ENCODE peak calls at places on chromosome 15, in eight cellular contexts. One of them, this sample, is unnamed. For H3K36me3, the result is how much of the 10 kb centered on the place peaks cover.

GRCh38 chr15:50210462-50211264 is 28.7 kb downstream of the SLC27A2 start:
- DNase-seq in HepG2: peak
- DNase-seq in K562: no peak
- DNase-seq in endothelial cell of umbilical vein: no peak
- DNase-seq in H1: no peak
- DNase-seq in HCT116: no peak
- DNase-seq in GM23338: no peak
- DNase-seq in GM12878: no peak
- DNase-seq in this sample: no peak

GRCh38 chr15:51907136-51907862 is 64.3 kb downstream of the LEO1 start:
- DNase-seq in HepG2: peak
- DNase-seq in K562: peak
- DNase-seq in endothelial cell of umbilical vein: no peak
- DNase-seq in H1: no peak
- DNase-seq in HCT116: peak
- DNase-seq in GM23338: peak
- DNase-seq in GM12878: no peak
- DNase-seq in this sample: no peak

GRCh38 chr15:43239732-43240491 is 19.1 kb upstream of the EPB42 start:
- DNase-seq in HepG2: peak
- DNase-seq in K562: no peak
- DNase-seq in endothelial cell of umbilical vein: no peak
- DNase-seq in H1: no peak
- DNase-seq in HCT116: no peak
- DNase-seq in GM23338: no peak
- DNase-seq in GM12878: no peak
- DNase-seq in this sample: no peak

GRCh38 chr15:47718474-47719440 is 1.5 kb downstream of the SEMA6D start:
- DNase-seq in HepG2: no peak
- DNase-seq in K562: no peak
- DNase-seq in endothelial cell of umbilical vein: peak
- DNase-seq in H1: no peak
- DNase-seq in HCT116: no peak
- DNase-seq in GM23338: peak
- DNase-seq in GM12878: no peak
- DNase-seq in this sample: no peak

GRCh38 chr15:56821721-56822425 is 88.6 kb upstream of the ZNF280D start:
- DNase-seq in HepG2: peak
- DNase-seq in K562: peak
- DNase-seq in endothelial cell of umbilical vein: peak
- DNase-seq in H1: no peak
- DNase-seq in HCT116: peak
- DNase-seq in GM23338: peak
- DNase-seq in GM12878: no peak
- DNase-seq in this sample: no peak

GRCh38 chr15:76861815-76862397 is 43.2 kb downstream of the SCAPER start:
- DNase-seq in HepG2: no peak
- DNase-seq in K562: no peak
- DNase-seq in endothelial cell of umbilical vein: no peak
- DNase-seq in H1: no peak
- DNase-seq in HCT116: no peak
- DNase-seq in GM23338: no peak
- DNase-seq in GM12878: no peak
- DNase-seq in this sample: no peak

GRCh38 chr15:95988574-95988887 is 342.0 kb upstream of the NR2F2 start:
- DNase-seq in HepG2: peak
- DNase-seq in K562: no peak
- DNase-seq in endothelial cell of umbilical vein: peak
- DNase-seq in H1: no peak
- DNase-seq in HCT116: no peak
- DNase-seq in GM23338: peak
- DNase-seq in GM12878: no peak
- DNase-seq in this sample: no peak

GRCh38 chr15:86609275-86609674 is 529.6 kb downstream of the AGBL1 start:
- DNase-seq in HepG2: no peak
- DNase-seq in K562: no peak
- DNase-seq in endothelial cell of umbilical vein: no peak
- DNase-seq in H1: no peak
- DNase-seq in HCT116: no peak
- DNase-seq in GM23338: no peak
- DNase-seq in GM12878: no peak
- DNase-seq in this sample: no peak

GRCh38 chr15:52137432-52138357 is 25.1 kb upstream of the BCL2L10 start:
- DNase-seq in HepG2: peak
- DNase-seq in K562: peak
- DNase-seq in endothelial cell of umbilical vein: no peak
- DNase-seq in H1: no peak
- DNase-seq in HCT116: no peak
- DNase-seq in GM23338: no peak
- DNase-seq in GM12878: no peak
- DNase-seq in this sample: no peak

GRCh38 chr15:32718082-32718821 is 448 bp downstream of the GREM1 start:
- DNase-seq in HepG2: no peak
- DNase-seq in K562: no peak
- DNase-seq in endothelial cell of umbilical vein: peak
- DNase-seq in H1: no peak
- DNase-seq in HCT116: no peak
- DNase-seq in GM23338: peak
- DNase-seq in GM12878: no peak
- DNase-seq in this sample: no peak

GRCh38 chr15:32721594-32721993 is 3.8 kb downstream of the GREM1 start:
- DNase-seq in HepG2: no peak
- DNase-seq in K562: no peak
- DNase-seq in endothelial cell of umbilical vein: no peak
- DNase-seq in H1: no peak
- DNase-seq in HCT116: no peak
- DNase-seq in GM23338: no peak
- DNase-seq in GM12878: no peak
- DNase-seq in this sample: no peak

GRCh38 chr15:32716960-32717289 is 879 bp upstream of the GREM1 start:
- DNase-seq in HepG2: no peak
- DNase-seq in K562: no peak
- DNase-seq in endothelial cell of umbilical vein: no peak
- DNase-seq in H1: no peak
- DNase-seq in HCT116: no peak
- DNase-seq in GM23338: no peak
- DNase-seq in GM12878: no peak
- DNase-seq in this sample: no peak

GRCh38 chr15:32717290-32718081 is at the start of gene GREM1:
- DNase-seq in HepG2: no peak
- DNase-seq in K562: no peak
- DNase-seq in endothelial cell of umbilical vein: no peak
- DNase-seq in H1: no peak
- DNase-seq in HCT116: no peak
- DNase-seq in GM23338: peak
- DNase-seq in GM12878: no peak
- DNase-seq in this sample: no peak

DNA sequence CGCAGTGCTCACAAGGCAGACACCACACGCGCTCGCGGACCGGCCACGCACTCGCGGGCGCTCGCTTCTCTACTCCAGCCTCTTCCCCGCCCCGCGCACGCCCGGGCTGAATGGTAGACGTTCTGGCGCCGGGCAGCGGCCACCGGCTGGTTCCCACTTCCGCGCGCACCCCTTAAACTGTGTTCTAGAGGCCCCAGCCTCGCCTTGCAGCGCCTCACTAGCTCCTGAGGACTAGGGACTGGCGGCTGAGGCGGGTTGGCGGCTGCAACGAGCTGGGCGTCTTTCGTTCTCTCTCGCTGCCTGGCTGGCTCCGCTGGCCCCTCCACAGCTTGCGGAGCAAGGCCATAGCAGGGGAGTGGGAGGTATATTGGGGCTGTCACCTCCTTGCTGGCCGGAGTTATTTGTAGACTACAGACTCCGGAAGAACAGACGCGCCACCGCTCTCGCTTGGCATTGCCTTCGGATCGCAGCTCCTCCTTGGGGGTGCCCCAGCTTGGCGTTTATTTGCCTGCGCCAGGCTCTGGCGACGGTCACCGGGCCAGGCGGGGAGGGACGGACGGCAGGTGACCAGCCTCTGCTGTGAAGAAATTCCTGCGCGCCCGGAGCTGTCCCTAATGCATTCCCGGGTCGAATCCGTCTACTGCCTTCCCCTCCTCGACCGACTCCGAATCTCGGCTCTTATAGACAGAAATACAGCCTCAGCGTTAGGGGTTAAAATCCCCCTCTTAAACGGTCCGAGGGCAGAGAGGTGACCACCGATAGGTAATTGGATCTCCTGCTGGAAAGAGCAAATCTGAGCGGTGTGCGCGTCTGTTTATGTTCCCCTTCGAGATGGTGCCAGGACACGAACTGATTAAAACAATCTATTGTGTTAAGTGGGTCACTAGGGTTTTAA is 1.3 kb downstream of the GREM1 start:
- DNase-seq in HepG2: no peak
- DNase-seq in K562: no peak
- DNase-seq in endothelial cell of umbilical vein: no peak
- DNase-seq in H1: no peak
- DNase-seq in HCT116: no peak
- DNase-seq in GM23338: peak
- DNase-seq in GM12878: no peak
- DNase-seq in this sample: no peak
- TF ChIP-seq EZH2 in HepG2: no peak
- TF ChIP-seq EZH2 in K562: no peak
- TF ChIP-seq EZH2 in endothelial cell of umbilical vein: peak
- TF ChIP-seq EZH2 in H1: peak
- TF ChIP-seq EZH2 in HCT116: no peak
- TF ChIP-seq EZH2 in GM23338: peak
- TF ChIP-seq EZH2 in GM12878: no peak
- TF ChIP-seq EZH2 in this sample: no peak

GRCh38 chr15:64009798-64010241 is 36.5 kb downstream of the DAPK2 start:
- DNase-seq in HepG2: no peak
- DNase-seq in K562: no peak
- DNase-seq in endothelial cell of umbilical vein: no peak
- DNase-seq in H1: no peak
- DNase-seq in HCT116: no peak
- DNase-seq in GM23338: no peak
- DNase-seq in GM12878: peak
- DNase-seq in this sample: no peak

GRCh38 chr15:64010719-64011118 is 35.6 kb downstream of the DAPK2 start:
- DNase-seq in HepG2: no peak
- DNase-seq in K562: peak
- DNase-seq in endothelial cell of umbilical vein: peak
- DNase-seq in H1: no peak
- DNase-seq in HCT116: peak
- DNase-seq in GM23338: no peak
- DNase-seq in GM12878: peak
- DNase-seq in this sample: no peak

GRCh38 chr15:64006642-64007041 is 39.6 kb downstream of the DAPK2 start:
- DNase-seq in HepG2: no peak
- DNase-seq in K562: no peak
- DNase-seq in endothelial cell of umbilical vein: no peak
- DNase-seq in H1: no peak
- DNase-seq in HCT116: no peak
- DNase-seq in GM23338: no peak
- DNase-seq in GM12878: no peak
- DNase-seq in this sample: no peak

GRCh38 chr15:64008177-64008576 is 38.1 kb downstream of the DAPK2 start:
- DNase-seq in HepG2: no peak
- DNase-seq in K562: no peak
- DNase-seq in endothelial cell of umbilical vein: no peak
- DNase-seq in H1: no peak
- DNase-seq in HCT116: no peak
- DNase-seq in GM23338: no peak
- DNase-seq in GM12878: no peak
- DNase-seq in this sample: no peak

DNA sequence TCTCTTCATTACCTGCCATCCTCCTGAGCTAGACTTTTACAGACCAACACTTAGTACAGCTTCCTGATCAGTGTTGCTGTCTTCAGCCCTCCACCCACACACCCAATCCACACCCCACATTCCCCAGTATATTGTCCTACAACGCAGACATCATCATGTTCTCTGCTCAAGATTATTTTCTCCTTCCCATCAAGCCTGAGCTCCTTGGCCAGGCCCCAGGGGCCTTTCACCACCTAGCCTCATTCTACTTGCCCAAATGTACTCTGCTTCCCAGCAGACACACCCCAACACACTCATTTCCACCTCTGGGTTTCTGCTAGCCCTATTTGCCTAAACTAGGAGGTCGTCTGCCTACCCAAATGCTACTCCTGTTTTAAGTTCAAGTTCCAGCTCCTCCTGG is 37.0 kb downstream of the DAPK2 start:
- DNase-seq in HepG2: no peak
- DNase-seq in K562: no peak
- DNase-seq in endothelial cell of umbilical vein: no peak
- DNase-seq in H1: no peak
- DNase-seq in HCT116: no peak
- DNase-seq in GM23338: no peak
- DNase-seq in GM12878: no peak
- DNase-seq in this sample: no peak
- TF ChIP-seq POLR2AphosphoS5 in HepG2: no peak
- TF ChIP-seq POLR2AphosphoS5 in K562: no peak
- TF ChIP-seq POLR2AphosphoS5 in endothelial cell of umbilical vein: no peak
- TF ChIP-seq POLR2AphosphoS5 in H1: no peak
- TF ChIP-seq POLR2AphosphoS5 in HCT116: no peak
- TF ChIP-seq POLR2AphosphoS5 in GM23338: no peak
- TF ChIP-seq POLR2AphosphoS5 in GM12878: no peak
- TF ChIP-seq POLR2AphosphoS5 in this sample: no peak

DNA sequence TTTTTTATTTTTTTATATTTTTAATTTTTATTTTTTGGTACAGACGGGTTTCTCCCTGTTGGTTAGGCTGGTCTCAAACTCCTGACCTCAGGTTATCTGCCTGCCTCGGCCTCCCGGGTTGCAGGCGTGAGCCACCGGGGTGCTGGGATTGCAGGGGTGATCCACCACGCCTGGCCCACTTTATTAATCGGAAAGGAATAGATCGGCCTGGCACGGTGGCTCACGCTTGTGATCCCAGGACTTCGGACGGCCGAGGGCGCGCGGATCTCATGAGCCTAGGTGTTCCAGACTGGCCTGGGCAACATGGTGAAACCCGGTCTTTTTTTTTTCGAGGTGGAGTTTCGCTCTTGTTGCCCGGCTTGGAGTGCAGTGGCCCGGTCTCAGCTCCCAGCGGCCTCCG is 26.5 kb upstream of the TUBGCP5 start:
- DNase-seq in HepG2: no peak
- DNase-seq in K562: no peak
- DNase-seq in endothelial cell of umbilical vein: no peak
- DNase-seq in H1: no peak
- DNase-seq in HCT116: no peak
- DNase-seq in GM23338: no peak
- DNase-seq in GM12878: no peak
- DNase-seq in this sample: no peak
- H3K36me3 ChIP-seq in HepG2: under half
- H3K36me3 ChIP-seq in K562: under half
- H3K36me3 ChIP-seq in endothelial cell of umbilical vein: under half
- H3K36me3 ChIP-seq in H1: under half
- H3K36me3 ChIP-seq in HCT116: under half
- H3K36me3 ChIP-seq in GM23338: under half
- H3K36me3 ChIP-seq in GM12878: under half
- H3K36me3 ChIP-seq in this sample: under half

DNA sequence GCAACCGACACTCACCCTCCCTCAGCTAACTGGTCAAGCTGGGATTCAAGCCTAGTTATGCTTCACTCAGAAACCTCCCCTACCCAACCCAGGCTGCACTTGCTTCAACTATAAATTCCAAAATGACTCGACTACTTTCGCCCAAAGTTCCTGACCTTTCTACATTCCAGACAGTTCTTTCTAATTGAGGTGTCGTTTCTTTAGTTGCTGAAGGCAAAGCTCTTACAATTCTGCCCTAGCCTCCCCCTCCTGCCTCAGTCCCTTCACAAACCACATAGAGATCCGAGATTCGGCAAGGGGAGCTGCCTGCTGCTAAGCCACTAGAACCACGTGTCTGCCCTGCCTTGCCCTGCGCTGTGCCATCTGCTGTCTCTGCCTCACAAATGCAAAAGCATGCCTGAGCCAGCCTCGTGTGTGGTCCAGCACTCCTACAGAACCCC is 74.7 kb upstream of the SH3GL3 start:
- DNase-seq in HepG2: no peak
- DNase-seq in K562: no peak
- DNase-seq in endothelial cell of umbilical vein: no peak
- DNase-seq in H1: no peak
- DNase-seq in HCT116: no peak
- DNase-seq in GM23338: peak
- DNase-seq in GM12878: no peak
- DNase-seq in this sample: no peak
- TF ChIP-seq EZH2 in HepG2: no peak
- TF ChIP-seq EZH2 in K562: no peak
- TF ChIP-seq EZH2 in endothelial cell of umbilical vein: no peak
- TF ChIP-seq EZH2 in H1: no peak
- TF ChIP-seq EZH2 in HCT116: no peak
- TF ChIP-seq EZH2 in GM23338: no peak
- TF ChIP-seq EZH2 in GM12878: no peak
- TF ChIP-seq EZH2 in this sample: no peak

This sample was measured in SK-N-MC.